ENCODE peak calls at places on chromosome 13, in six cellular contexts. F is thoracic aorta, W is tibial artery, C is colonic mucosa, Q is transverse colon, B is lower lobe of right lung. P is an unnamed sample. For H3K9me3 and H3K4me1, the result is how much of the 10 kb centered on the place peaks cover.

GRCh38 chr13:65417953-65418352 is 1812.2 kb downstream of the PCDH9 start:
- DNase-seq in F (no peak), W (no peak), C (no peak), Q (no peak), B (no peak), P (no peak)

GRCh38 chr13:114174529-114174941 is 4.5 kb upstream of the CFAP97D2 start:
- DNase-seq in F (no peak), W (no peak), C (no peak), Q (no peak), B (no peak), P (no peak)

GRCh38 chr13:112931028-112931934 is 37.7 kb upstream of the MCF2L start:
- DNase-seq in F (no peak), W (no peak), C (peak), Q (peak), B (no peak), P (no peak)

GRCh38 chr13:49806126-49806536 is 13.6 kb upstream of the KPNA3 start:
- DNase-seq in F (no peak), W (no peak), C (no peak), Q (no peak), B (no peak), P (no peak)

GRCh38 chr13:73877399-73877798 is 256.8 kb downstream of the KLF12 start:
- DNase-seq in F (no peak), W (no peak), C (no peak), Q (no peak), B (no peak), P (no peak)

GRCh38 chr13:42354246-42355117 is 82.5 kb downstream of the AKAP11 start:
- DNase-seq in F (no peak), W (no peak), C (no peak), Q (no peak), B (no peak), P (no peak)

GRCh38 chr13:99656843-99657506 is 155.7 kb downstream of the TM9SF2 start:
- DNase-seq in F (no peak), W (no peak), C (peak), Q (no peak), B (no peak), P (no peak)

GRCh38 chr13:112159575-112160547 is 92.9 kb downstream of the SOX1 start:
- DNase-seq in F (no peak), W (no peak), C (peak), Q (peak), B (no peak), P (no peak)

GRCh38 chr13:111409413-111409812 is 89.0 kb downstream of the TEX29 start:
- DNase-seq in F (no peak), W (no peak), C (no peak), Q (no peak), B (no peak), P (no peak)

GRCh38 chr13:48163066-48163465 is 68.2 kb upstream of the MED4 start:
- DNase-seq in F (no peak), W (no peak), C (no peak), Q (no peak), B (no peak), P (no peak)

GRCh38 chr13:45702088-45702487 is at the start of gene CBY2:
- DNase-seq in F (no peak), W (no peak), C (no peak), Q (no peak), B (no peak), P (no peak)

GRCh38 chr13:107271226-107271625 is 703.3 kb upstream of the ARGLU1 start:
- DNase-seq in F (no peak), W (no peak), C (no peak), Q (no peak), B (no peak), P (no peak)

GRCh38 chr13:49248433-49249002 is 793 bp downstream of the CDADC1 start:
- DNase-seq in F (no peak), W (peak), C (no peak), Q (no peak), B (peak), P (no peak)

GRCh38 chr13:51726446-51727185 is 77.3 kb downstream of the DHRS12 start:
- DNase-seq in F (no peak), W (no peak), C (no peak), Q (no peak), B (no peak), P (no peak)

GRCh38 chr13:112486386-112487126 is 101.4 kb downstream of the TUBGCP3 start:
- DNase-seq in F (no peak), W (no peak), C (no peak), Q (no peak), B (no peak), P (no peak)

GRCh38 chr13:33937373-33938087 is 119.6 kb downstream of the RFC3 start:
- DNase-seq in F (no peak), W (no peak), C (no peak), Q (no peak), B (no peak), P (no peak)

GRCh38 chr13:110228936-110229904 is 77.7 kb downstream of the COL4A1 start:
- DNase-seq in F (no peak), W (no peak), C (no peak), Q (no peak), B (no peak), P (no peak)

GRCh38 chr13:113758651-113759524 is at the start of gene TMEM255B:
- DNase-seq in F (peak), W (peak), C (peak), Q (peak), B (peak), P (no peak)

GRCh38 chr13:111899714-111900389 is 167.1 kb upstream of the SOX1 start:
- DNase-seq in F (no peak), W (no peak), C (no peak), Q (no peak), B (no peak), P (no peak)

GRCh38 chr13:49776871-49777270 is 15.6 kb downstream of the KPNA3 start:
- DNase-seq in F (no peak), W (no peak), C (no peak), Q (no peak), B (no peak), P (no peak)

GRCh38 chr13:34779171-34779570 is 162.9 kb upstream of the NBEA start:
- DNase-seq in F (no peak), W (no peak), C (no peak), Q (no peak), B (no peak), P (no peak)

GRCh38 chr13:49995535-49996165 is 1.2 kb upstream of the TRIM13 start:
- DNase-seq in F (no peak), W (no peak), C (no peak), Q (no peak), B (no peak), P (no peak)

GRCh38 chr13:40490086-40490723 is 176.2 kb downstream of the FOXO1 start:
- DNase-seq in F (no peak), W (no peak), C (peak), Q (peak), B (no peak), P (no peak)

GRCh38 chr13:43732726-43733125 is 54.0 kb downstream of the ENOX1 start:
- DNase-seq in F (no peak), W (no peak), C (no peak), Q (no peak), B (no peak), P (no peak)

GRCh38 chr13:47087841-47088240 is 191.0 kb upstream of the HTR2A start:
- DNase-seq in F (no peak), W (no peak), C (no peak), Q (no peak), B (no peak), P (no peak)

GRCh38 chr13:103033999-103034398 is 32.2 kb downstream of the SLC10A2 start:
- DNase-seq in F (no peak), W (no peak), C (no peak), Q (no peak), B (no peak), P (no peak)

GRCh38 chr13:94239135-94239534 is 240.3 kb downstream of the DCT start:
- DNase-seq in F (no peak), W (no peak), C (no peak), Q (no peak), B (no peak), P (no peak)

GRCh38 chr13:36431204-36432105 is 840 bp upstream of the CCNA1 start:
- DNase-seq in F (no peak), W (no peak), C (no peak), Q (no peak), B (peak), P (no peak)

GRCh38 chr13:99687728-99688397 is 186.6 kb downstream of the TM9SF2 start:
- DNase-seq in F (no peak), W (no peak), C (no peak), Q (no peak), B (no peak), P (no peak)

GRCh38 chr13:86922936-86923335 is 748.2 kb upstream of the SLITRK5 start:
- DNase-seq in F (no peak), W (no peak), C (no peak), Q (no peak), B (no peak), P (no peak)

GRCh38 chr13:94706854-94707399 is 5.4 kb downstream of the SOX21 start:
- DNase-seq in F (no peak), W (no peak), C (no peak), Q (no peak), B (no peak), P (no peak)

GRCh38 chr13:44840131-44840530 is 149.1 kb downstream of the NUFIP1 start:
- DNase-seq in F (no peak), W (no peak), C (no peak), Q (no peak), B (no peak), P (no peak)

GRCh38 chr13:80630685-80631121 is 289.8 kb upstream of the SPRY2 start:
- DNase-seq in F (no peak), W (peak), C (no peak), Q (no peak), B (no peak), P (no peak)

GRCh38 chr13:112643759-112644459 is 45.9 kb upstream of the ATP11A start:
- DNase-seq in F (no peak), W (no peak), C (no peak), Q (no peak), B (peak), P (no peak)

GRCh38 chr13:34076943-34077703 is 259.2 kb downstream of the RFC3 start:
- DNase-seq in F (no peak), W (no peak), C (no peak), Q (no peak), B (no peak), P (no peak)

DNA sequence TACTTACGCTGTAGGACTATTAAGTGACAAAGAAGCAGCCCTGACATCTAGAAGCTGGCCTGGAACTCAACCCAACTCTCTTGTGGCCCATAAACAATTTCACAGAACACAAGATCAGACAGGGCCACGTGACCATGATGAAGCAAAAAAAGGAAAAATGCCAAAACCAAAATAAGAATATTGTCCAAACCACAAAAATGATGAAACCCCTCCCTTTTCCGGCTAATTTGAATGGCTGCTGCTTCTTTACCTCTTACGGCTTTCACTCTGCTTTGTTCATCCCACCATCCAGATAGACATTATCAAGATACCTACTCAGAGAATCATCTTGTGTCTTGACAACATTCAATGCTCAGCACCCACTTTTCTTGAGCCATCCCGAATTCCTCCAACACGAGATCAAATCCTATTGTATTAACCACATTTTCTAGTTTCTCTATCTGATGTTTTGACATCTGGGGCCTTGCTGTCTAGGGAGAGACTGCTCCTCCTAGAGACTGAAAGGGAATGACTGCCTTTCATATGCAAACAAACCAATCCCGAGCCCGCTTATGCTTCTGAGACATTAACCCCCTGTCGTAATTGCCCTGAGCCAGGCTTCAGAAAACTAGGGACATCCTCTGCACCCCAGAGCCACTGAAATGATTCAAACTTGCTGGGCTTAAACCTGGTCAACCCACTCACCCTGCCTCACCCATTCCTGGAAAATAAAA is 186.3 kb downstream of the TDRD3 start:
- DNase-seq in F (no peak), W (peak), C (peak), Q (no peak), B (no peak), P (no peak)
- H3K9me3 ChIP-seq in F (under half), W (under half), C (under half), Q (under half), B (under half), P (under half)

GRCh38 chr13:26257049-26257448 is 3.1 kb downstream of the CDK8 start:
- DNase-seq in F (no peak), W (no peak), C (no peak), Q (no peak), B (no peak), P (no peak)

GRCh38 chr13:26262156-26262555 is 8.2 kb downstream of the CDK8 start:
- DNase-seq in F (no peak), W (no peak), C (no peak), Q (no peak), B (no peak), P (no peak)

GRCh38 chr13:26254583-26255102 is 714 bp downstream of the CDK8 start:
- DNase-seq in F (peak), W (peak), C (peak), Q (peak), B (peak), P (peak)

GRCh38 chr13:26255717-26256277 is 1.9 kb downstream of the CDK8 start:
- DNase-seq in F (no peak), W (no peak), C (no peak), Q (no peak), B (no peak), P (no peak)

GRCh38 chr13:26259634-26260033 is 5.7 kb downstream of the CDK8 start:
- DNase-seq in F (no peak), W (no peak), C (no peak), Q (no peak), B (no peak), P (no peak)
- H3K4me1 ChIP-seq in F (under half), W (under half), C (under half), Q (under half), B (under half), P (under half)

GRCh38 chr13:19062801-19063200 is 118.8 kb downstream of the TUBA3C start:
- DNase-seq in F (no peak), W (no peak), C (no peak), Q (no peak), B (no peak), P (no peak)

GRCh38 chr13:19060311-19061002 is 121.2 kb downstream of the TUBA3C start:
- DNase-seq in F (no peak), W (no peak), C (no peak), Q (no peak), B (no peak), P (no peak)

GRCh38 chr13:19061278-19061677 is 120.3 kb downstream of the TUBA3C start:
- DNase-seq in F (no peak), W (no peak), C (no peak), Q (no peak), B (no peak), P (no peak)

GRCh38 chr13:19059016-19059780 is 122.4 kb downstream of the TUBA3C start:
- DNase-seq in F (no peak), W (no peak), C (no peak), Q (no peak), B (no peak), P (no peak)

DNA sequence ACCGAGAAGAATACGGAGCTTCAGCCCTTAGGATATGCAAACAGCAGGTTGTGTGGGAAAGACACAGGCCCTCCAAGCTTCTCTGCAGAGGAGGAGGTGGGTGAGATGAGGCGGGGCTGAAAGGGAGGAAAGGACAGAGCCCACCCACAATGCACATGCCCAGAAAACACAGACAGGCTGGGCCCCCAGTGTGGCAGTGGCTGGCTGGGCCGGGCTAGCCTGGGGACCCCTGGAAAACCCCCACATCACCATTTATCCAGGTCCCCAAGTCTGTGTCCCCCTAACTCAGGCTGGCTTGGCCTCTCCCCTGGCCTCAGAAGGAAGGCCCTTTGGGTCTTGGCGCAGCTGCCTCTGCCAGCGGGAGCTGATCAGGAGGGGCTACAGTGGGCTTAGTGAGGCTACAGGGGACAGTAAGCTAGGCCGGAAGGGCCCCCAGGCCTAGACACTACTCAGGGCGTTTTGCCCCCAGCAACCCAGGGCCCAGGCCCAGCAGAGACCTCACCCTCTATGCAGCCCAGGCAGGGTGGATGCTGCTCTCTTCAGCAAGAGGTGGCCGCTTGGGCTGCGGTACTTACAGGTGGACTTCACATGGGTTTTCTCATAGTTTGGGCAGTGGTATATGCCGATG is 119.5 kb downstream of the TUBA3C start:
- DNase-seq in F (no peak), W (no peak), C (no peak), Q (no peak), B (no peak), P (no peak)
- H3K9me3 ChIP-seq in F (under half), W (under half), C (under half), Q (under half), B (under half), P (under half)

GRCh38 chr13:39370554-39370953 is 232.4 kb downstream of the LHFPL6 start:
- DNase-seq in F (no peak), W (peak), C (no peak), Q (no peak), B (no peak), P (no peak)
- H3K4me1 ChIP-seq in F (under half), W (half or more), C (under half), Q (under half), B (under half), P (under half)

DNA sequence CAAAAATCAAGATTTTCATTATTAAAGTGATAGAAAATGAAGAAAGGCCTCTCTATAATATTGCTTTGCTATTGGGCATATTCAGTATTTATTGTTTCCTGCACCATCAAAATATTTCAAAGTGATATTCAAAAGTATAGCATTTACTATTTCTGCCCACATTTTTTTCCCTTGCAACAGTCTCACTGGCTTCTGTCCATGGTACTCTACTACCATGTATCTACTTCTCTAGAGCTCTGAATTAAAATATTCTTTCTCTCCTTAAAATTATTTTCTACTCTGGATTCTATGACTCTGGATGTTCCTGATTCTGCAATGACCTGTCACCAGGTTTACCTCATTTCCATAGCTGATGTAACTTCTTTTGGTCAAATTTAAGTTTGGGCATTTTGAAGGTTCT is 1508.3 kb upstream of the PRR20A start:
- DNase-seq in F (no peak), W (no peak), C (no peak), Q (no peak), B (no peak), P (no peak)
- H3K9me3 ChIP-seq in F (under half), W (under half), C (under half), Q (under half), B (under half), P (under half)

DNA sequence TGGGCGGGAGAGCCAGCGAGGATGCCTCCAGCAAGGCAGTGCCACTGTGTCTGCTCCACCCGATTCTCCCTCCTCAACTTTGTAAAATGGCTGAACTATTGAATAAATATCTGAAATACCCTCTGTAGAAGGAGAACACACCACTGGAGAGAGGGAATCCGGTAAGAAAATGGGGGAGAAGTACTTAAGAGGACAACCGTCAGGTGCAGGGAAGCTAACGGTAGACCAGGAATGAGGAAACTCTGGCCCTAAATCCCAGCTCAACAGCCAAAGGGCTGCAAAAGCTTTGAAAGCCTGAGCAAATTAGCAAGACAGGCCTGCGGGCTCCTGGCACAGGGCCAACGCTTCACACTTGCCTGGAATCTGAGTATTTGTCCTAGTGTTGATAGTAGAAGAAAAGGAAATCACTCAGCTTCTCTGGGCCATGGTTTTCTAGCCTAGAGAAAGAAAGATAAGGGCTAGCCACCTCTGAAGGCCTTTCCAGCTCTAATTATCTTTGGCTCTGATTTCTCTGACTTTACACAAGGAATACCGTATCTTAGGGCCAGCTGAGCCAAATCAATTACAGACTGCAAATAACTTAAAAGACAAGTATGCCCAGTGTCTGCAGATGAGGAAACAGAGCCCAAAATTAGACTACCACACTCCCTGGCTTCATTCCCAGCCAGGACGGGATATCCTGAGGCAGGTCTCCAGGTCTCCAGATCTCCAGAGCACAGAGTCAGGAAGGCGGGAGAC is 69.7 kb downstream of the STK24 start:
- DNase-seq in F (no peak), W (peak), C (peak), Q (peak), B (peak), P (no peak)
- H3K4me1 ChIP-seq in F (under half), W (half or more), C (under half), Q (half or more), B (half or more), P (under half)

GRCh38 chr13:27921421-27921960 is 1.7 kb downstream of the PDX1 start:
- DNase-seq in F (no peak), W (no peak), C (no peak), Q (no peak), B (no peak), P (no peak)
- H3K9me3 ChIP-seq in F (under half), W (under half), C (under half), Q (under half), B (under half), P (under half)

GRCh38 chr13:31801088-31801487 is 61.8 kb downstream of the RXFP2 start:
- DNase-seq in F (no peak), W (no peak), C (no peak), Q (no peak), B (no peak), P (no peak)
- H3K4me1 ChIP-seq in F (under half), W (under half), C (under half), Q (under half), B (under half), P (under half)

GRCh38 chr13:76622336-76623045 is 263.7 kb downstream of the KCTD12 start:
- DNase-seq in F (no peak), W (no peak), C (no peak), Q (no peak), B (no peak), P (no peak)
- H3K9me3 ChIP-seq in F (under half), W (under half), C (under half), Q (under half), B (under half), P (under half)